ENCODE peak calls at places on chromosomes 6 and 20, in four cellular contexts. I, W, G and K are unnamed samples.

GRCh38 chr6:151181701-151182367 is 57.9 kb upstream of the AKAP12 start:
- DNase-seq in I (peak), W (no peak), G (no peak), K (no peak)

GRCh38 chr6:52077180-52077884 is 10.1 kb downstream of the PKHD1 start:
- DNase-seq in I (no peak), W (no peak), G (no peak), K (no peak)

GRCh38 chr6:16592550-16592892 is 168.7 kb downstream of the ATXN1 start:
- DNase-seq in I (no peak), W (no peak), G (no peak), K (no peak)

GRCh38 chr6:125918681-125919566 is 37.6 kb upstream of the HINT3 start:
- DNase-seq in I (peak), W (no peak), G (peak), K (peak)

GRCh38 chr20:10673176-10673830 is 496 bp downstream of the JAG1 start:
- DNase-seq in I (no peak), W (peak), G (no peak), K (no peak)

GRCh38 chr6:105258816-105259215 is 79.0 kb upstream of the POPDC3 start:
- DNase-seq in I (no peak), W (no peak), G (no peak), K (no peak)

GRCh38 chr6:139369568-139370046 is 4.8 kb downstream of the CITED2 start:
- DNase-seq in I (peak), W (no peak), G (peak), K (no peak)

GRCh38 chr6:63272397-63272796 is 47.4 kb downstream of the LGSN start:
- DNase-seq in I (peak), W (no peak), G (peak), K (no peak)

GRCh38 chr6:32154514-32155161 is 697 bp downstream of the PPT2 start:
- DNase-seq in I (peak), W (peak), G (peak), K (peak)

GRCh38 chr20:45037050-45037449 is 63.9 kb downstream of the KCNS1 start:
- DNase-seq in I (peak), W (no peak), G (no peak), K (no peak)

GRCh38 chr6:160124605-160125004 is 3.0 kb downstream of the SLC22A1 start:
- DNase-seq in I (no peak), W (peak), G (no peak), K (no peak)

GRCh38 chr6:90716345-90716744 is 129.5 kb upstream of the MAP3K7 start:
- DNase-seq in I (no peak), W (no peak), G (no peak), K (no peak)

GRCh38 chr20:59925894-59926293 is 7.5 kb downstream of the SYCP2 start:
- DNase-seq in I (no peak), W (no peak), G (peak), K (peak)

GRCh38 chr6:27608916-27609883 is 136.3 kb upstream of the ZNF184 start:
- DNase-seq in I (peak), W (no peak), G (no peak), K (no peak)

GRCh38 chr20:40668449-40669228 is 20.4 kb downstream of the MAFB start:
- DNase-seq in I (no peak), W (no peak), G (peak), K (no peak)

DNA sequence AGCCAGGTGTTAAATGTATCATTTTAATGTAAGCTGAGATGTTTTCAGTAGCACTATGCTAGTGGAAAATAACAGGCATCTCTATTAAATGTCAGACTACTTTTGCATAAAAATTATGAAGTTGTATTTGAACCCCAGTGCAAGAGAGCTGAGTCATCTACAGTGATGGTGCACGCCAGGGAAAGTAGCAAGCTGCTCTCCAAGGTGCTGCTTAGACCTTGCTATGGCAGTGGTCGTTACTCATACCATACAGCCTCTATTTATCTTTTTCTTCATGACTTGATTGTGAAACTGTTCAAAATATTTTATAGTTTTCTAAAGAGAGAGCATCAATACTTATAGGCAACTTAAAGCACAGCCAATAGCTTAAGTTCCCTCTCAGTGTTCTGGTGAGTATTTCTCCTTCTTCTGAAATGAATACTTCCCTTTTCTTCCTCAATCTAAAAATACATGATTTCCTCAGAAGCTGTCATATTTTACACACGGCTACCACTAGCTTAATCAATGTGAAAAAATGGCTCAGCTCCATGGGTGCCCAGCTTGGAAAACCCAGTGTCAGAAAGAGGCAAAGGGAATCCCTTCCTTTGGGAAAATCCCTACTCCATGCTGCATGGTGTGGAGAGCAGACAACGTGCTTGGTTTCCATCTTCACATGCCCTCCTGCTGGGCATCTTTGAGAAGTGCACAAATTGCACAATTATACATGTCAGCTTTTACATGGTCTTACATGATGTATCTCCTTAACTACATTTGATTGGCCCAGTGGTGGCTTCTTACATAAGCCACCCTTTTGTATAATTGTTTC is 105.6 kb downstream of the ELOVL4 start:
- DNase-seq in I (no peak), W (no peak), G (no peak), K (no peak)
- TF ChIP-seq CTCF in I (no peak), W (no peak), G (no peak), K (no peak)

GRCh38 chr20:1757072-1757471 is 99.5 kb upstream of the SIRPG start:
- DNase-seq in I (no peak), W (no peak), G (no peak), K (no peak)

GRCh38 chr20:1761116-1761515 is 103.5 kb upstream of the SIRPG start:
- DNase-seq in I (peak), W (no peak), G (peak), K (no peak)

GRCh38 chr20:1761598-1761997 is 104.0 kb upstream of the SIRPG start:
- DNase-seq in I (no peak), W (no peak), G (no peak), K (no peak)

GRCh38 chr20:1757606-1758507 is 100.3 kb upstream of the SIRPG start:
- DNase-seq in I (no peak), W (no peak), G (no peak), K (no peak)

GRCh38 chr20:1758765-1759164 is 101.2 kb upstream of the SIRPG start:
- DNase-seq in I (no peak), W (no peak), G (no peak), K (no peak)
- H3K27ac ChIP-seq in I (no peak), W (no peak), G (no peak), K (no peak)

DNA sequence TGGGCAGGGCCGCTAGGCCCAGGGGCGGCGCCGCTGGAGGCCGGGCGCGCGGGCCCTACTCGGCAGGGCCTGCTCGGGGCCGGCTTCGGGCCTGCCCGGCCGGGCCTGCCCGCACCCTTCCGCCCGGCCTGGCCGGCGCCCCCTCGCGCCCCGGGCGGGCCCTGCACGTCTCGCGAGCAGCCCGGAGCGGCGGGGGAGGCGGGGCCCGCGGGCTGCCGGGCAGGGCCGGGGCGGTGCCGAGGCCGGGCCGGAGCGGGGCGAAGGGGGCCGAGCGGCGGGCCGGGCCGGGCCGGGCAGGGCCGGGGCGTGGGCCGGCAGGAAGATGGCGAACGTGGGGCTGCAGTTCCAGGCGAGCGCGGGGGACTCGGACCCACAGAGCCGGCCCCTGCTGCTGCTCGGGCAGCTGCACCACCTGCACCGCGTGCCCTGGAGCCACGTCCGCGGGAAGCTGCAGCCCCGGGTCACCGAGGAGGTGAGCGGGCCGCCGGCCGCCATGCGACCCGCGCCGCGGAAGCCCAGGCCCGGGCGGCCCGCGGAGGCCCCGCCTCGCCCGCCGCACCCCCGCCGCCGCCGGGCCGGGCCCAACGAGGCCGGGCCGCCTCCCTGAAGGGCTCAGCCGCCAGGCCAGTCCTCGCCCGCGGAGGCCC is at the start of gene NPEPL1:
- DNase-seq in I (peak), W (peak), G (peak), K (peak)
- TF ChIP-seq CTCF in I (peak), W (no peak), G (peak), K (no peak)

GRCh38 chr6:168848797-168849196 is 404.8 kb downstream of the THBS2 start:
- DNase-seq in I (no peak), W (no peak), G (no peak), K (no peak)

GRCh38 chr6:168849459-168849858 is 404.2 kb downstream of the THBS2 start:
- DNase-seq in I (no peak), W (no peak), G (no peak), K (no peak)

GRCh38 chr6:168852336-168852884 is 401.2 kb downstream of the THBS2 start:
- DNase-seq in I (no peak), W (no peak), G (no peak), K (no peak)

GRCh38 chr6:168851460-168852103 is 402.1 kb downstream of the THBS2 start:
- DNase-seq in I (no peak), W (no peak), G (no peak), K (no peak)
- H3K27ac ChIP-seq in I (no peak), W (no peak), G (no peak), K (peak)

GRCh38 chr20:63177134-63177784 is 38.7 kb downstream of the YTHDF1 start:
- DNase-seq in I (no peak), W (no peak), G (no peak), K (no peak)

GRCh38 chr20:63179876-63180275 is 36.1 kb downstream of the YTHDF1 start:
- DNase-seq in I (no peak), W (no peak), G (no peak), K (no peak)

GRCh38 chr20:63178889-63179751 is 36.8 kb downstream of the YTHDF1 start:
- DNase-seq in I (peak), W (no peak), G (peak), K (no peak)

GRCh38 chr20:63177785-63178444 is 38.0 kb downstream of the YTHDF1 start:
- DNase-seq in I (no peak), W (no peak), G (no peak), K (no peak)

GRCh38 chr20:63178445-63178818 is 37.5 kb downstream of the YTHDF1 start:
- DNase-seq in I (no peak), W (no peak), G (no peak), K (no peak)
- TF ChIP-seq CTCF in I (no peak), W (no peak), G (no peak), K (no peak)

GRCh38 chr20:49862607-49863200 is 50.1 kb downstream of the SLC9A8 start:
- DNase-seq in I (no peak), W (no peak), G (no peak), K (no peak)

GRCh38 chr20:49863666-49864065 is 51.0 kb downstream of the SLC9A8 start:
- DNase-seq in I (no peak), W (no peak), G (no peak), K (no peak)

GRCh38 chr20:49866051-49866450 is 49.3 kb downstream of the SPATA2 start:
- DNase-seq in I (peak), W (no peak), G (no peak), K (no peak)

GRCh38 chr20:49867453-49868215 is 47.7 kb downstream of the SPATA2 start:
- DNase-seq in I (no peak), W (no peak), G (no peak), K (no peak)

DNA sequence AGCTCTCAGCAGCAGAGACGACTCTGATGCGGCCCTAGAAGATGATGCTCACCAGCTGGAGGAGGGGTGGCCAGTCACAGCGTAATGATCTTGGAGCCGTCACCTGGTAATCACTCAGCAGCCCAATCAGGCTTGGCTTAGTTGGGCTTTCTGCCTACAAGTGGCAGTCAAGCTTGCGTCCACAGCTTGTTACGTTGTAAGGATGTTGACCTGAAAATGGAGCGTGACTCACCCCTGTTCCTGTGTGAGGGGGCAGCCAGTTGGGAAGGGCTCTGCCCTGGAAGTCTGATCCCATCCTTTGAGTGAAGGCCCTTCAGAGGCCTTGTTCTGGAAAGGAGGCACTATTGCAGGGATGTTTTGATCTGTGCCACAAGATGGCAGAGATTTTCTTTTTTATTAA is 49.8 kb downstream of the SPATA2 start:
- DNase-seq in I (peak), W (no peak), G (no peak), K (no peak)
- H3K27ac ChIP-seq in I (no peak), W (no peak), G (no peak), K (no peak)

GRCh38 chr6:36319436-36319762 is 17.3 kb downstream of the BNIP5 start:
- DNase-seq in I (no peak), W (no peak), G (no peak), K (peak)
- TF ChIP-seq CTCF in I (no peak), W (no peak), G (no peak), K (peak)